ENCODE peak calls at places on chromosomes 4 and X, in five cellular contexts. L, V, A, X and G are unnamed samples.
A peak's percentile ranks its signal among the peaks of the same experiment; 100 is the strongest.

GRCh38 chr4:110641218-110641617 is 18.3 kb upstream of the PITX2 start:
- DNase-seq in X (no peak), V (no peak), A (no peak), L (no peak), G (no peak)

GRCh38 chrX:7117587-7117986 is 29.9 kb upstream of the STS start:
- DNase-seq in X (no peak), A (no peak), V (no peak), L (no peak), G (no peak)

GRCh38 chr4:80948161-80948560 is 82.3 kb upstream of the BMP3 start:
- DNase-seq in L (no peak), A (peak; percentile 43), X (no peak), V (no peak), G (no peak)

GRCh38 chr4:39823193-39823592 is 125.3 kb downstream of the UBE2K start:
- DNase-seq in A (peak; percentile 49), V (no peak), X (no peak), L (no peak), G (no peak)

GRCh38 chr4:68391451-68391850 is 41.6 kb upstream of the YTHDC1 start:
- DNase-seq in X (no peak), A (no peak), L (no peak), V (no peak), G (no peak)

GRCh38 chr4:145681518-145681917 is 1.6 kb downstream of the C4orf51 start:
- DNase-seq in V (no peak), A (no peak), X (no peak), L (no peak), G (no peak)

GRCh38 chr4:33160126-33160525 is 2440.0 kb downstream of the PCDH7 start:
- DNase-seq in X (no peak), V (peak; percentile 31), L (no peak), A (peak; percentile 5), G (no peak)

GRCh38 chrX:10602646-10603045 is 17.7 kb downstream of the MID1 start:
- DNase-seq in X (no peak), V (no peak), L (no peak), A (no peak), G (no peak)

GRCh38 chrX:21131786-21132185 is 242.4 kb upstream of the CNKSR2 start:
- DNase-seq in L (no peak), A (no peak), X (no peak), V (no peak), G (no peak)

GRCh38 chrX:107731831-107732502 is 43.6 kb downstream of the TSC22D3 start:
- DNase-seq in L (no peak), A (no peak), X (peak; percentile 44), V (peak; percentile 78), G (peak; percentile 97)

GRCh38 chr4:182810103-182810605 is 107.0 kb downstream of the DCTD start:
- DNase-seq in V (no peak), X (no peak), L (no peak), A (no peak), G (no peak)

GRCh38 chr4:105686571-105686970 is 21.9 kb downstream of the INTS12 start:
- DNase-seq in L (no peak), A (no peak), V (no peak), X (no peak), G (no peak)

GRCh38 chrX:40172169-40172979 is 74.6 kb upstream of the BCOR start:
- DNase-seq in A (no peak), X (no peak), V (no peak), L (peak; percentile 31), G (peak; percentile 79)

GRCh38 chr4:73446336-73446938 is 10.4 kb downstream of the AFP start:
- DNase-seq in A (peak; percentile 19), V (peak; percentile 44), L (peak; percentile 30), X (peak; percentile 46), G (no peak)

GRCh38 chrX:70087857-70088256 is 25.6 kb downstream of the OTUD6A start:
- DNase-seq in X (no peak), L (no peak), A (no peak), V (no peak), G (no peak)

GRCh38 chrX:140434347-140434746 is 70.5 kb downstream of the SOX3 start:
- DNase-seq in V (no peak), L (no peak), X (no peak), A (no peak), G (no peak)

GRCh38 chr4:127249767-127250108 is 383.0 kb upstream of the INTU start:
- DNase-seq in X (no peak), V (no peak), A (no peak), L (no peak), G (no peak)

GRCh38 chr4:33072340-33073089 is 2352.3 kb downstream of the PCDH7 start:
- DNase-seq in L (no peak), V (peak; percentile 3), A (no peak), X (no peak), G (no peak)

GRCh38 chr4:148376151-148376550 is 66.1 kb downstream of the NR3C2 start:
- DNase-seq in L (no peak), V (peak; percentile 53), A (no peak), X (peak; percentile 3), G (no peak)

GRCh38 chr4:41883988-41884737 is 51.1 kb upstream of the TMEM33 start:
- DNase-seq in A (no peak), L (no peak), V (no peak), X (peak; percentile 80), G (no peak)

GRCh38 chrX:45323387-45323786 is 122.7 kb upstream of the DIPK2B start:
- DNase-seq in V (no peak), L (no peak), X (no peak), A (no peak), G (no peak)

GRCh38 chr4:119628281-119629141 is at the start of gene PDE5A:
- DNase-seq in X (peak; percentile 85), L (peak; percentile 77), A (no peak), V (peak; percentile 54), G (peak; percentile 89)